ENCODE peak calls at places on chromosomes 12 and 14, in five cellular contexts. V is stimulated activated CD4-positive, alpha-beta T cell treated with anti-CD3 and anti-CD28 coated beads, TNF-alpha, amount 100 ng/mL, for 48 hours; L is right atrium auricular region; Z is AG08396; D is iPS-NIHi11. O is an unnamed sample.

GRCh38 chr14:103006106-103006505 is 51.2 kb downstream of the CDC42BPB start:
- DNase-seq in L (no peak), V (no peak), D (no peak), Z (no peak), O (no peak)

GRCh38 chr14:52551696-52552062 is 626 bp downstream of the TXNDC16 start:
- DNase-seq in Z (peak), D (no peak), V (no peak), L (no peak), O (no peak)

GRCh38 chr14:97155814-97156213 is 358.6 kb downstream of the VRK1 start:
- DNase-seq in D (no peak), V (no peak), L (no peak), Z (no peak), O (no peak)

GRCh38 chr12:119157528-119157927 is 21.2 kb upstream of the HSPB8 start:
- DNase-seq in D (no peak), V (no peak), Z (no peak), L (peak), O (no peak)

GRCh38 chr14:22994762-22995275 is 12.5 kb upstream of the AJUBA start:
- DNase-seq in D (peak), L (no peak), V (no peak), Z (peak), O (peak)

GRCh38 chr12:57089259-57090245 is 638 bp downstream of the NAB2 start:
- DNase-seq in L (peak), V (no peak), D (no peak), Z (no peak), O (peak)

GRCh38 chr12:75480469-75480949 is at the start of gene GLIPR1:
- DNase-seq in D (peak), Z (peak), V (peak), L (peak), O (peak)

GRCh38 chr12:12510141-12510540 is 52.5 kb downstream of the DUSP16 start:
- DNase-seq in L (no peak), V (no peak), D (no peak), Z (peak), O (peak)

GRCh38 chr14:100153560-100153959 is 5.9 kb downstream of the DEGS2 start:
- DNase-seq in V (no peak), L (no peak), Z (no peak), D (no peak), O (no peak)

GRCh38 chr12:132285311-132285741 is 44.1 kb downstream of the GALNT9 start:
- DNase-seq in D (no peak), V (no peak), L (no peak), Z (no peak), O (no peak)

GRCh38 chr12:120468271-120468845 is 1.2 kb downstream of the SRSF9 start:
- DNase-seq in V (peak), Z (peak), L (no peak), D (peak), O (peak)

GRCh38 chr14:23517650-23518329 is 33.8 kb downstream of the ZFHX2 start:
- DNase-seq in L (no peak), D (no peak), V (no peak), Z (no peak), O (no peak)

GRCh38 chr12:69007166-69007857 is 74.3 kb upstream of the CPM start:
- DNase-seq in L (no peak), D (peak), Z (peak), V (no peak), O (peak)

GRCh38 chr12:106918746-106919145 is 37.0 kb upstream of the TMEM263 start:
- DNase-seq in Z (no peak), D (peak), V (no peak), L (no peak), O (no peak)

GRCh38 chr14:101584049-101584859 is 23.0 kb downstream of the DIO3 start:
- DNase-seq in L (no peak), D (peak), Z (no peak), V (no peak), O (peak)

GRCh38 chr12:19572920-19573558 is 133.7 kb downstream of the AEBP2 start:
- DNase-seq in L (no peak), D (peak), V (peak), Z (peak), O (peak)

O was measured in MG63.